ENCODE peak calls at places on chromosomes 2 and 18, in six cellular contexts. S is neuronal stem cell, Y is IMR-90, T is H1, R is H9, D is trophoblast cell. W is an unnamed sample.
A peak's percentile ranks its signal among the peaks of the same experiment; 100 is the strongest.

GRCh38 chr2:144798019-144798418 is 278.1 kb upstream of the ZEB2 start:
- DNase-seq in S (no peak), Y (no peak), T (no peak), R (no peak), D (no peak), W (no peak)

GRCh38 chr2:26284132-26284531 is 39.4 kb downstream of the HADHB start:
- DNase-seq in S (no peak), Y (peak; percentile 47), T (no peak), R (no peak), D (peak; percentile 71), W (no peak)

GRCh38 chr2:203340791-203341487 is 12.7 kb downstream of the ABI2 start:
- DNase-seq in S (peak; percentile 35), Y (peak; percentile 69), T (no peak), R (peak; percentile 54), D (peak; percentile 67), W (peak; percentile 38)

GRCh38 chr2:11945139-11946126 is 199.0 kb downstream of the LPIN1 start:
- DNase-seq in S (no peak), Y (no peak), T (no peak), R (no peak), D (peak; percentile 17), W (peak; percentile 13)

GRCh38 chr2:134431837-134432437 is 178.1 kb downstream of the MGAT5 start:
- DNase-seq in S (no peak), Y (peak; percentile 65), T (no peak), R (no peak), D (no peak), W (peak; percentile 70)

GRCh38 chr2:102520009-102520408 is 47.0 kb downstream of the SLC9A4 start:
- DNase-seq in S (peak; percentile 18), Y (peak; percentile 17), T (no peak), R (peak; percentile 47), D (peak; percentile 70), W (no peak)

GRCh38 chr2:238464389-238464788 is 37.7 kb downstream of the ASB1 start:
- DNase-seq in S (no peak), Y (no peak), T (no peak), R (no peak), D (no peak), W (no peak)

GRCh38 chr2:154599189-154599588 is 99.3 kb upstream of the KCNJ3 start:
- DNase-seq in S (no peak), Y (no peak), T (no peak), R (no peak), D (no peak), W (no peak)

GRCh38 chr2:102708847-102709559 is 52.8 kb upstream of the TMEM182 start:
- DNase-seq in S (no peak), Y (peak; percentile 65), T (no peak), R (no peak), D (peak; percentile 66), W (peak; percentile 24)

GRCh38 chr2:131034122-131035051 is 58.9 kb downstream of the FAM168B start:
- DNase-seq in S (peak; percentile 62), Y (peak; percentile 15), T (no peak), R (no peak), D (peak; percentile 64), W (peak; percentile 19)

GRCh38 chr18:63479826-63480225 is 3.1 kb downstream of the SERPINB5 start:
- DNase-seq in S (no peak), Y (no peak), T (no peak), R (no peak), D (no peak), W (no peak)
- H3K18ac ChIP-seq in S (no peak overlapping the region), Y (no peak overlapping the region), T (no peak overlapping the region), R (no peak overlapping the region), D (no peak overlapping the region), W (no peak overlapping the region)

GRCh38 chr18:21191596-21192307 is 50.3 kb upstream of the GREB1L start:
- DNase-seq in S (no peak), Y (peak; percentile 55), T (peak; percentile 43), R (peak; percentile 75), D (peak; percentile 84), W (peak; percentile 61)

GRCh38 chr18:21192308-21192624 is 49.8 kb upstream of the GREB1L start:
- DNase-seq in S (no peak), Y (no peak), T (no peak), R (no peak), D (no peak), W (no peak)

GRCh38 chr18:21196426-21196825 is 45.6 kb upstream of the GREB1L start:
- DNase-seq in S (no peak), Y (no peak), T (no peak), R (no peak), D (no peak), W (no peak)

DNA sequence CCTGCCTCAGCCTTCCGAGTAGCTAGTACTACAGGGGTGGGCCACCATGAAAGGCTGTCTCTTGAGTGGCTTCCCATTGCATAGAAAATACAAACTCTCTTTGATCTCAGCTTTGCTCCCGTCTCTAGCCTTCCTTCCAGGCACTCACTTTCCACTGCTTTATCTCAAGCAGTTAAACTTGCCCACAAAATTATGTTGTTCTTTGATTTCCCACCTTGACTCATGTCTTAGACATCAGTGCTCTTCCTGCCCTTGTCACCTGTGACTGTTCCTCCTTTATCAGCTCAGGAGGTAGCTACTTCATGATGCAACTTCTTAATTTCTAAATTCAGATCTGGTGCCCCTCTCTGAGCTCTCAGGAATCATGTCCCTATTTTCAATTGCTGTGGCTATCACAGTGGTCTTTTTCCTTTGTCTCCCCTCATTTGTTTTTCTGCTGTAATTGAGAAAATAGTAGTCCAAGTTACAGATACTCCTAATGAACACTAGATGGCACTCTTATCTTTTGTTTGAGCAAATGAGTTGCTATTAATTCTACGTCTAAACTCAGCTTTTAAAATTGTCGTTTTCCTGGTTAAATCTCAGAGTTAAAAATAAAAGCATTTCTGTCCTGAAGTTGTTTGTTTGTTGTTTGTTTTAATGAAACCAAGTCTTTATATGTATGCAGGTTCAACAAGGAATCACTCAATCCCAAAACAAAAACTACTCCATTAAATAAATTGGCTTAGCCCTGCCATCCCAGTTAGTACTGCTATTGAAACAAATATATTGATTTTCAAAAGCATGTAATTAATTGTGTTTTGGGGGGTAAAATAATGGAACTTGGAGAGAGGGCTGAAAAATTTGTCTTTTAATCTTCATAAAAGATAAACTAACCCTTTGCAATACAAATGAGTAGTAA is 46.9 kb upstream of the GREB1L start:
- DNase-seq in S (peak; percentile 42), Y (peak; percentile 58), T (no peak), R (no peak), D (peak; percentile 75), W (peak; percentile 60)
- H2AFZ ChIP-seq in S (peak overlapping the region; percentile 46), Y (no peak overlapping the region), T (no peak overlapping the region), R (peak overlapping the region; percentile 45), D (no peak overlapping the region), W (no peak overlapping the region)

DNA sequence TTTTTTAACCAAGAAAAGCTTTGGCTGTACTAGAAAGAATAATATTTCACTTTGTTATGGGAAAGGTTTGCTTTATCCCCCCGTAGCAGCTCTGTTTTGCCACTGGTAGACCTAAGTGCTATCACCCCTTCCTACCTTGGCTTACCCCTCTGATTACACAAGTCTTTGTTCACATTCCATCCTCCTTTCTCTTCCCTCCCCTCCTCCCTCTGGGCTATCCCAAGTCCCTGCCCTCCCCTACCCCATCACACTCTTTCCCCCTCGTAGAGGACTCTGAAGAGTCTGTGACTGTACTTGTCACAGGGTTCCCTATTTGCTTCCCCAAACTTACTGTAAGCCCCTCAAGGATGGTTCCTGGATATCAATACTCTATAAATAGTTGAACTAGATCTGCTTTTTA is 152.9 kb upstream of the NOSTRIN start:
- DNase-seq in S (no peak), Y (no peak), T (no peak), R (no peak), D (no peak), W (no peak)
- H4K8ac ChIP-seq in S (no peak overlapping the region), Y (no peak overlapping the region), T (no peak overlapping the region), R (no peak overlapping the region), D (no peak overlapping the region), W (no peak overlapping the region)

GRCh38 chr18:58390399-58390798 is 238.5 kb downstream of the ALPK2 start:
- DNase-seq in S (no peak), Y (no peak), T (no peak), R (peak; percentile 4), D (no peak), W (no peak)

GRCh38 chr18:58391113-58391892 is 237.6 kb downstream of the ALPK2 start:
- DNase-seq in S (no peak), Y (no peak), T (no peak), R (peak; percentile 7), D (no peak), W (peak; percentile 5)

GRCh38 chr18:58393295-58393694 is 235.6 kb downstream of the ALPK2 start:
- DNase-seq in S (no peak), Y (no peak), T (no peak), R (peak; percentile 2), D (no peak), W (no peak)

GRCh38 chr18:58392336-58393000 is 236.4 kb downstream of the ALPK2 start:
- DNase-seq in S (no peak), Y (peak; percentile 49), T (no peak), R (peak; percentile 22), D (no peak), W (no peak)

GRCh38 chr18:58391932-58392331 is 237.0 kb downstream of the ALPK2 start:
- DNase-seq in S (no peak), Y (no peak), T (no peak), R (no peak), D (no peak), W (no peak)
- H3K18ac ChIP-seq in S (no peak overlapping the region), Y (no peak overlapping the region), T (no peak overlapping the region), R (no peak overlapping the region), D (peak overlapping the region; percentile 78), W (no peak overlapping the region)

GRCh38 chr2:46229134-46230063 is 67.8 kb upstream of the EPAS1 start:
- DNase-seq in S (peak; percentile 9), Y (peak; percentile 20), T (peak; percentile 50), R (peak; percentile 66), D (peak; percentile 69), W (peak; percentile 47)

GRCh38 chr2:46231721-46232120 is 65.5 kb upstream of the EPAS1 start:
- DNase-seq in S (no peak), Y (no peak), T (no peak), R (no peak), D (no peak), W (no peak)

GRCh38 chr2:46227674-46228289 is 69.4 kb upstream of the EPAS1 start:
- DNase-seq in S (no peak), Y (no peak), T (no peak), R (no peak), D (no peak), W (no peak)

GRCh38 chr2:46230677-46231425 is 66.4 kb upstream of the EPAS1 start:
- DNase-seq in S (no peak), Y (no peak), T (no peak), R (no peak), D (peak; percentile 79), W (no peak)

GRCh38 chr2:46230115-46230571 is 67.1 kb upstream of the EPAS1 start:
- DNase-seq in S (no peak), Y (no peak), T (peak; percentile 15), R (peak; percentile 52), D (peak; percentile 96), W (no peak)
- H2AFZ ChIP-seq in S (peak overlapping the region; percentile 76), Y (no peak overlapping the region), T (no peak overlapping the region), R (no peak overlapping the region), D (peak overlapping the region; percentile 35), W (no peak overlapping the region)

W was measured in mesenchymal stem cell.